ENCODE peak calls at places on chromosomes 2 and 18, in five cellular contexts. C, S, J, E and Y are unnamed samples.

GRCh38 chr2:234592541-234592940 is 95.7 kb upstream of the ARL4C start:
- DNase-seq in J (no peak), E (no peak), C (no peak), S (no peak), Y (no peak)

GRCh38 chr2:241844066-241844728 is 14.5 kb downstream of the PDCD1 start:
- DNase-seq in J (peak; percentile 63), S (peak; percentile 79), C (peak; percentile 89), E (peak; percentile 43), Y (peak; percentile 71)

GRCh38 chr18:73118121-73118816 is 250.5 kb upstream of the NETO1 start:
- DNase-seq in J (no peak), E (no peak), C (no peak), S (no peak), Y (no peak)

GRCh38 chr2:101827246-101827645 is 129.7 kb downstream of the MAP4K4 start:
- DNase-seq in E (no peak), S (no peak), J (no peak), C (no peak), Y (no peak)

GRCh38 chr2:43276517-43276931 is 50.1 kb upstream of the ZFP36L2 start:
- DNase-seq in C (no peak), J (no peak), E (no peak), S (no peak), Y (no peak)

GRCh38 chr2:240632291-240632670 is 7.0 kb downstream of the GPR35 start:
- DNase-seq in E (no peak), C (peak; percentile 58), J (peak; percentile 5), S (peak; percentile 7), Y (no peak)

GRCh38 chr2:237894396-237894979 is 35.1 kb downstream of the RAMP1 start:
- DNase-seq in E (no peak), C (peak; percentile 64), J (no peak), S (no peak), Y (no peak)

GRCh38 chr18:61702007-61702406 is 190.8 kb downstream of the RNF152 start:
- DNase-seq in C (no peak), S (no peak), E (no peak), J (no peak), Y (no peak)

GRCh38 chr2:43321446-43321845 is 95.0 kb upstream of the ZFP36L2 start:
- DNase-seq in J (no peak), C (no peak), S (no peak), E (no peak), Y (no peak)

GRCh38 chr2:112483047-112483473 is 1.1 kb downstream of the TTL start:
- DNase-seq in E (peak; percentile 70), C (no peak), J (no peak), S (no peak), Y (peak; percentile 9)

GRCh38 chr2:63755980-63756379 is 85.7 kb upstream of the UGP2 start:
- DNase-seq in J (no peak), C (no peak), E (no peak), S (no peak), Y (no peak)

GRCh38 chr2:213161759-213162514 is 10.5 kb upstream of the IKZF2 start:
- DNase-seq in C (no peak), E (no peak), J (no peak), S (no peak), Y (peak; percentile 3)

GRCh38 chr2:96084006-96084857 is 32.1 kb downstream of the ADRA2B start:
- DNase-seq in J (no peak), C (no peak), S (no peak), E (no peak), Y (no peak)

GRCh38 chr18:37251679-37252078 is 313.9 kb downstream of the CELF4 start:
- DNase-seq in E (no peak), C (no peak), J (peak; percentile 30), S (no peak), Y (no peak)

GRCh38 chr2:47065771-47066380 is 89.2 kb downstream of the STPG4 start:
- DNase-seq in E (no peak), J (no peak), S (no peak), C (no peak), Y (peak; percentile 82)

GRCh38 chr18:54020346-54020745 is 204.1 kb downstream of the MBD2 start:
- DNase-seq in J (no peak), E (no peak), S (no peak), C (no peak), Y (no peak)

GRCh38 chr2:54720563-54720962 is 2.9 kb upstream of the EML6 start:
- DNase-seq in S (no peak), C (no peak), E (no peak), J (no peak), Y (peak; percentile 62)

GRCh38 chr2:191620144-191620543 is 57.8 kb upstream of the NABP1 start:
- DNase-seq in C (no peak), S (no peak), J (no peak), E (no peak), Y (no peak)

GRCh38 chr18:30652377-30652776 is 390.2 kb downstream of the DSC3 start:
- DNase-seq in J (no peak), S (no peak), E (no peak), C (no peak), Y (no peak)

GRCh38 chr2:189498205-189498604 is 56.9 kb downstream of the WDR75 start:
- DNase-seq in S (peak; percentile 43), C (no peak), J (no peak), E (no peak), Y (no peak)

GRCh38 chr18:12003894-12004293 is 22.6 kb downstream of the IMPA2 start:
- DNase-seq in S (no peak), E (no peak), J (peak; percentile 24), C (peak; percentile 50), Y (no peak)

GRCh38 chr2:219451626-219452360 is 17.1 kb downstream of the SPEG start:
- DNase-seq in J (no peak), C (peak; percentile 96), S (peak; percentile 60), E (no peak), Y (no peak)

GRCh38 chr2:207141381-207141780 is 24.4 kb downstream of the KLF7 start:
- DNase-seq in J (no peak), E (no peak), S (no peak), C (no peak), Y (no peak)

GRCh38 chr2:137254081-137254480 is 488.7 kb downstream of the THSD7B start:
- DNase-seq in S (no peak), C (no peak), E (no peak), J (no peak), Y (no peak)

GRCh38 chr2:218310853-218311542 is 18.7 kb upstream of the TMBIM1 start:
- DNase-seq in J (no peak), E (no peak), C (no peak), S (no peak), Y (no peak)

GRCh38 chr2:3519255-3520190 is at the start of gene ADI1:
- DNase-seq in S (peak; percentile 85), J (peak; percentile 84), E (peak; percentile 86), C (peak; percentile 93), Y (peak; percentile 76)

GRCh38 chr2:41781082-41781481 is 266.7 kb upstream of the PKDCC start:
- DNase-seq in E (no peak), S (no peak), J (no peak), C (no peak), Y (no peak)

GRCh38 chr18:59646946-59647307 is 50.3 kb downstream of the CCBE1 start:
- DNase-seq in J (no peak), C (no peak), S (no peak), E (no peak), Y (no peak)

DNA sequence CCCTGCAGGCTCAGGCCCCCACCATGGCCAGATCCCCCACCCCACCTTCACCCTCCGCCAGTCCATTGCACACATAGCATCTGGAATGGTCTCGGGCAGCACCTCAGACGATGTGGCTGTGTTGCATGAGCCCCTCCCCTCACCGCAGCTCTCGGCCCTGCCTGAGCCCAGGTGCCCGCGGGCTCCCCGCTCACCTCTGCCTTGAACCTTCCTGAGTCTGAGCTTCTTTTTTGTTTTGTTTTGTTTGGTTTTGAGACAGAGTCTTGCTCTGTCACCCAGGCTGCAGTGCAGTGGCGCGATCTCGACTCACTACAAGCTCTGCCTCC is 20.1 kb downstream of the RRM2 start:
- DNase-seq in E (no peak), C (no peak), S (no peak), J (no peak), Y (no peak)
- TF ChIP-seq CTCF in E (no peak), C (no peak), S (no peak), J (no peak), Y (no peak)

GRCh38 chr2:72920317-72921087 is 3.2 kb downstream of the EMX1 start:
- DNase-seq in J (peak; percentile 11), C (peak; percentile 41), E (no peak), S (no peak), Y (no peak)
- H3K4me1 ChIP-seq in J (peaks cover 57% of the 10 kb centered on the region), C (peaks cover 62% of the 10 kb centered on the region), E (peaks cover 34% of the 10 kb centered on the region), S (peaks cover 16% of the 10 kb centered on the region), Y (peaks cover 44% of the 10 kb centered on the region)

GRCh38 chr18:3450358-3451107 is 561 bp downstream of the TGIF1 start:
- DNase-seq in J (peak; percentile 70), E (no peak), C (peak; percentile 92), S (peak; percentile 89), Y (peak; percentile 75)

GRCh38 chr18:3447035-3447894 is 2.7 kb upstream of the TGIF1 start:
- DNase-seq in E (no peak), J (peak; percentile 26), S (peak; percentile 71), C (peak; percentile 82), Y (no peak)

GRCh38 chr18:3449702-3450357 is at the start of gene TGIF1:
- DNase-seq in S (peak; percentile 86), E (no peak), C (peak; percentile 94), J (peak; percentile 87), Y (peak; percentile 91)

GRCh38 chr18:3447895-3448844 is 1.8 kb upstream of the TGIF1 start:
- DNase-seq in S (peak; percentile 92), J (peak; percentile 94), E (peak; percentile 56), C (peak; percentile 98), Y (peak; percentile 97)

DNA sequence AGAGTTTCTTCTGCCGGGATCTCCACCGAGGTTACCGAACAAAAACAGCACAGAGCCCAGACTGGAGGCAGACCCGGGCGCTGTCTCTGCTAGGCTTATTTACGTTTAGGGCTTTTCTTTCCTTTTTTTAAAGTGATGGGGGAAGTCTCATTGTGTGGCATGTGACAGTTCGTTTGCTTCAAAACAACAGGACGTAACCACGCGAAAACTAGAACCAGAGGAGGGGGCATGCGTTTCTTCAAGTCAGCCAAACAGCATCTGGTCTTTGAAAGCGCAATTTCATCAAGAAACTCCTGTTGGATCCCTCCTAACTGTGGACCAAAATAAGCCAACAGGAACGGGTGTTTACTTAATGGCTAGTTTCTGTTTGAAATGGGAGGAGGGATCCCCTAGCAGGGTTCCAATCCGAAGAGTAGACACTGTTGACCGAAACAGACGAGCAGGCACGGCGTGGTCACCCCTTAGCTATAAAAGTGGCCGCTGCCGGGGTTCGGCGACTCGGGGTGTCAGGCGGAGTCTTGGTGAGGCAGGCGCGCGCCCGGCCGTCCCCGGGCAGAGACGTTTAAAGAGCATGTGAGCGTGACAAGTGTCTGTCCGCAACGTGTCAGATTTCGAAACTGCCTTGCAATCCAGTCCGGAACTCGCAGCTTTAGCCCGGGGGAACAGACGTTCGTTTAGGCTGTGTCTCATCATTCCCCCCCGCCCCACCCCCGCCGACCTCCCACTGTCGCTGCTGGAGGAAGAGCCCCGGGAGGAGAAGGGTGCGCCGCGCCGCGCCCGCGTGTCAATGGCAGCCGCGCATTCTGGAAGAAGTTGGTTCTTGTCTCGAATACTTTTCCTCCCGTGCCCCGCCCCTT is 899 bp upstream of the TGIF1 start:
- DNase-seq in J (peak; percentile 77), E (no peak), S (peak; percentile 69), C (peak; percentile 95), Y (peak; percentile 90)
- TF ChIP-seq POLR2A in J (peak; percentile 89), E (peak; percentile 47), S (peak; percentile 58), C (peak; percentile 58), Y (peak; percentile 89)

GRCh38 chr2:31762085-31762484 is 181.3 kb upstream of the SRD5A2 start:
- DNase-seq in J (no peak), S (no peak), C (no peak), E (no peak), Y (no peak)
- TF ChIP-seq CTCF in J (no peak), S (no peak), C (no peak), E (no peak), Y (no peak)